ENCODE peak calls at places on chromosomes 11 and 22, in five cellular contexts. X is CD14-positive monocyte, S is NCI-H1417, O is foreskin fibroblast, B is Calu3. Q is an unnamed sample.

GRCh38 chr11:118491041-118491440 is 36.2 kb upstream of the TTC36 start:
- DNase-seq in X (no peak), S (no peak), O (no peak), B (no peak), Q (no peak)

GRCh38 chr11:63553759-63554158 is 9.4 kb downstream of the PLAAT2 start:
- DNase-seq in X (no peak), S (no peak), O (no peak), B (no peak), Q (peak)

GRCh38 chr11:111586305-111586915 is 15.8 kb upstream of the SIK2 start:
- DNase-seq in X (no peak), S (peak), O (peak), B (peak), Q (peak)

GRCh38 chr11:326592-326841 is 5.9 kb upstream of the IFITM3 start:
- DNase-seq in X (no peak), S (no peak), O (no peak), B (no peak), Q (no peak)

GRCh38 chr22:45565973-45566372 is 63.3 kb downstream of the FBLN1 start:
- DNase-seq in X (no peak), S (no peak), O (no peak), B (no peak), Q (no peak)

GRCh38 chr11:120108154-120108784 is 29.6 kb downstream of the TRIM29 start:
- DNase-seq in X (no peak), S (peak), O (peak), B (peak), Q (peak)

GRCh38 chr11:9138612-9139579 is 47.5 kb upstream of the SCUBE2 start:
- DNase-seq in X (no peak), S (peak), O (peak), B (peak), Q (peak)

GRCh38 chr11:3984896-3985295 is 109.7 kb upstream of the RRM1 start:
- DNase-seq in X (no peak), S (no peak), O (peak), B (no peak), Q (no peak)